ENCODE peak calls at places on chromosomes 1 and 21, in nine cellular contexts. W is left ventricle myocardium superior; U is central memory CD4-positive, alpha-beta T cell; B is HepG2; K is activated T-cell treated with anti-CD3 and anti-CD28 coated beads for 4 hours; M is Peyer's patch; Q is lung microvascular endothelial cell; V is stimulated activated CD4-positive, alpha-beta T cell treated with anti-CD3 and anti-CD28 coated beads, Interleukin-1b, Interleukin-23, amount 100 ng/mL, for 24 hours; E is RPMI7951. F is an unnamed sample.

GRCh38 chr1:111290640-111291039 is at the start of gene CHIA:
- DNase-seq in E (peak; percentile 18), U (no peak), M (no peak), B (no peak), K (no peak), V (no peak), Q (no peak), W (no peak), F (peak; percentile 66)

GRCh38 chr1:100076744-100077143 is 56.0 kb downstream of the SASS6 start:
- DNase-seq in V (no peak), K (no peak), E (no peak), W (no peak), U (no peak), Q (no peak), M (no peak), B (no peak), F (no peak)

GRCh38 chr1:46448109-46448911 is 41.3 kb upstream of the DMBX1 start:
- DNase-seq in Q (no peak), B (no peak), W (no peak), U (no peak), K (no peak), V (no peak), E (no peak), M (no peak), F (no peak)

GRCh38 chr21:27528697-27529096 is 561.8 kb upstream of the ADAMTS5 start:
- DNase-seq in K (no peak), M (no peak), W (no peak), U (no peak), V (no peak), Q (no peak), B (no peak), E (no peak), F (no peak)

GRCh38 chr1:94864821-94865220 is 44.7 kb downstream of the SLC44A3 start:
- DNase-seq in V (no peak), W (no peak), K (no peak), E (no peak), M (no peak), Q (peak; percentile 19), U (no peak), B (no peak), F (peak; percentile 57)

GRCh38 chr1:184493987-184494388 is 107.2 kb downstream of the C1orf21 start:
- DNase-seq in M (no peak), W (no peak), Q (no peak), U (no peak), E (no peak), B (no peak), V (no peak), K (no peak), F (no peak)

GRCh38 chr1:32798191-32798590 is 19.0 kb downstream of the YARS1 start:
- DNase-seq in Q (no peak), E (peak; percentile 89), V (no peak), U (no peak), W (no peak), M (no peak), K (no peak), B (no peak), F (peak; percentile 64)

GRCh38 chr1:24111998-24112380 is at the start of gene MYOM3:
- DNase-seq in W (peak; percentile 80), K (no peak), B (no peak), U (no peak), E (no peak), Q (peak; percentile 20), M (no peak), V (no peak), F (peak; percentile 89)

GRCh38 chr21:44917446-44918106 is 3.1 kb downstream of the ITGB2 start:
- DNase-seq in V (no peak), U (no peak), B (no peak), W (peak; percentile 4), M (no peak), Q (no peak), K (no peak), E (no peak), F (no peak)

GRCh38 chr1:229022595-229023350 is 248.1 kb upstream of the RAB4A start:
- DNase-seq in Q (no peak), V (no peak), K (no peak), U (no peak), W (peak; percentile 64), B (peak; percentile 83), E (peak; percentile 33), M (no peak), F (no peak)

GRCh38 chr1:36175137-36176095 is 19.5 kb downstream of the MAP7D1 start:
- DNase-seq in U (no peak), K (no peak), M (no peak), W (peak; percentile 75), B (no peak), V (no peak), E (peak; percentile 64), Q (peak; percentile 69), F (peak; percentile 97)

GRCh38 chr1:37174876-37175275 is 140.6 kb upstream of the GRIK3 start:
- DNase-seq in E (no peak), M (no peak), Q (peak; percentile 62), U (no peak), W (no peak), K (no peak), B (no peak), V (no peak), F (no peak)

GRCh38 chr1:19825298-19825697 is 10.2 kb upstream of the RNF186 start:
- DNase-seq in Q (no peak), V (no peak), M (peak; percentile 52), W (no peak), E (no peak), B (peak; percentile 25), K (no peak), U (no peak), F (no peak)

GRCh38 chr1:41486892-41487728 is 2.6 kb upstream of the EDN2 start:
- DNase-seq in B (no peak), M (no peak), E (no peak), V (no peak), Q (no peak), W (no peak), K (no peak), U (no peak), F (no peak)

GRCh38 chr1:11691302-11691914 is at the start of gene DRAXIN:
- DNase-seq in K (no peak), E (no peak), U (no peak), M (no peak), Q (no peak), W (no peak), V (no peak), B (no peak), F (no peak)

GRCh38 chr21:43707462-43707861 is 11.5 kb upstream of the PDXK start:
- DNase-seq in U (no peak), V (no peak), W (no peak), B (no peak), Q (no peak), E (no peak), M (no peak), K (no peak), F (no peak)

GRCh38 chr1:67960766-67961165 is 89.7 kb downstream of the DIRAS3 start:
- DNase-seq in K (no peak), Q (no peak), B (no peak), E (no peak), V (no peak), M (no peak), U (no peak), W (no peak), F (no peak)

GRCh38 chr1:68442822-68443556 is 6.8 kb downstream of the RPE65 start:
- DNase-seq in K (no peak), Q (peak; percentile 54), E (peak; percentile 80), M (no peak), V (no peak), U (no peak), W (no peak), B (peak; percentile 21), F (peak; percentile 67)

GRCh38 chr1:22784317-22784716 is 73.7 kb downstream of the EPHB2 start:
- DNase-seq in K (no peak), B (no peak), W (no peak), E (no peak), Q (no peak), V (no peak), U (no peak), M (no peak), F (no peak)

GRCh38 chr1:36384542-36385409 is 948 bp downstream of the STK40 start:
- DNase-seq in K (no peak), Q (peak; percentile 29), W (peak; percentile 64), M (peak; percentile 86), U (peak; percentile 58), E (peak; percentile 32), V (no peak), B (peak; percentile 89), F (peak; percentile 28)

GRCh38 chr21:34126269-34126668 is 52.9 kb downstream of the MRPS6 start:
- DNase-seq in B (no peak), V (no peak), Q (no peak), M (no peak), U (peak; percentile 6), K (no peak), E (peak; percentile 15), W (no peak), F (peak; percentile 19)

GRCh38 chr21:32597205-32597604 is 11.9 kb upstream of the TCP10L start:
- DNase-seq in B (peak; percentile 93), V (no peak), Q (peak; percentile 96), K (no peak), E (peak; percentile 91), W (no peak), M (no peak), U (no peak), F (peak; percentile 30)

GRCh38 chr1:206962269-206962668 is 8.0 kb downstream of the FCAMR start:
- DNase-seq in E (no peak), B (no peak), K (no peak), Q (no peak), U (no peak), M (no peak), W (no peak), V (no peak), F (no peak)

GRCh38 chr1:10074059-10074854 is 41.5 kb downstream of the UBE4B start:
- DNase-seq in W (no peak), B (no peak), E (peak; percentile 98), Q (peak; percentile 95), K (peak; percentile 29), V (peak; percentile 18), U (no peak), M (peak; percentile 52), F (peak; percentile 88)

GRCh38 chr1:66624412-66625060 is 90.6 kb downstream of the SGIP1 start:
- DNase-seq in B (no peak), V (no peak), E (peak; percentile 67), Q (peak; percentile 79), M (no peak), W (no peak), K (no peak), U (no peak), F (peak; percentile 67)

GRCh38 chr1:26280333-26281042 is 602 bp downstream of the SH3BGRL3 start:
- DNase-seq in M (no peak), Q (peak; percentile 25), K (no peak), B (no peak), E (peak; percentile 74), W (no peak), U (no peak), V (no peak), F (peak; percentile 57)

GRCh38 chr1:110630770-110631663 is 24.9 kb upstream of the KCNA2 start:
- DNase-seq in E (peak; percentile 60), U (peak; percentile 89), M (peak; percentile 76), B (peak; percentile 40), Q (peak; percentile 62), K (peak; percentile 84), W (peak; percentile 80), V (peak; percentile 82), F (peak; percentile 74)

GRCh38 chr1:43622901-43623780 is 26.8 kb upstream of the KDM4A start:
- DNase-seq in E (no peak), W (no peak), U (no peak), Q (no peak), K (no peak), V (no peak), B (no peak), M (no peak), F (no peak)

GRCh38 chr21:41830764-41831452 is 48.2 kb downstream of the PRDM15 start:
- DNase-seq in U (no peak), B (no peak), M (peak; percentile 37), W (no peak), E (no peak), V (no peak), K (no peak), Q (no peak), F (no peak)

F was measured in myocyte.